ENCODE peak calls at places on chromosomes 2 and 18, in nine cellular contexts. One of them, this sample, is unnamed.

GRCh38 chr2:240703417-240704341 is 12.0 kb downstream of the AQP12A start:
- DNase-seq in upper lobe of right lung: no peak
- DNase-seq in RWPE1: no peak
- DNase-seq in lower lobe of right lung: no peak
- DNase-seq in choroid plexus epithelial cell: no peak
- DNase-seq in fibroblast of mammary gland: no peak
- DNase-seq in body of pancreas: no peak
- DNase-seq in HFFc6: no peak
- DNase-seq in coronary artery: no peak
- DNase-seq in this sample: no peak

GRCh38 chr2:152715854-152716428 is 1.3 kb downstream of the PRPF40A start:
- DNase-seq in lower lobe of right lung: no peak
- DNase-seq in choroid plexus epithelial cell: peak
- DNase-seq in fibroblast of mammary gland: peak
- DNase-seq in HFFc6: peak
- DNase-seq in upper lobe of right lung: no peak
- DNase-seq in coronary artery: no peak
- DNase-seq in body of pancreas: no peak
- DNase-seq in RWPE1: peak
- DNase-seq in this sample: peak

GRCh38 chr2:43022896-43023295 is 203.5 kb downstream of the ZFP36L2 start:
- DNase-seq in body of pancreas: no peak
- DNase-seq in upper lobe of right lung: no peak
- DNase-seq in lower lobe of right lung: no peak
- DNase-seq in coronary artery: no peak
- DNase-seq in fibroblast of mammary gland: no peak
- DNase-seq in RWPE1: no peak
- DNase-seq in choroid plexus epithelial cell: no peak
- DNase-seq in HFFc6: no peak
- DNase-seq in this sample: no peak

GRCh38 chr2:15800489-15801329 is 139.6 kb upstream of the MYCN start:
- DNase-seq in lower lobe of right lung: no peak
- DNase-seq in body of pancreas: no peak
- DNase-seq in upper lobe of right lung: no peak
- DNase-seq in fibroblast of mammary gland: no peak
- DNase-seq in HFFc6: no peak
- DNase-seq in coronary artery: no peak
- DNase-seq in RWPE1: no peak
- DNase-seq in choroid plexus epithelial cell: peak
- DNase-seq in this sample: no peak

GRCh38 chr2:128474014-128474961 is 155.6 kb upstream of the HS6ST1 start:
- DNase-seq in upper lobe of right lung: peak
- DNase-seq in body of pancreas: no peak
- DNase-seq in fibroblast of mammary gland: no peak
- DNase-seq in HFFc6: no peak
- DNase-seq in choroid plexus epithelial cell: no peak
- DNase-seq in coronary artery: peak
- DNase-seq in RWPE1: no peak
- DNase-seq in lower lobe of right lung: no peak
- DNase-seq in this sample: no peak

GRCh38 chr2:218369374-218369773 is 12.7 kb upstream of the SLC11A1 start:
- DNase-seq in fibroblast of mammary gland: no peak
- DNase-seq in coronary artery: no peak
- DNase-seq in upper lobe of right lung: peak
- DNase-seq in choroid plexus epithelial cell: no peak
- DNase-seq in RWPE1: no peak
- DNase-seq in body of pancreas: no peak
- DNase-seq in lower lobe of right lung: peak
- DNase-seq in HFFc6: no peak
- DNase-seq in this sample: no peak

GRCh38 chr2:235026137-235026536 is 74.3 kb downstream of the SH3BP4 start:
- DNase-seq in HFFc6: peak
- DNase-seq in choroid plexus epithelial cell: peak
- DNase-seq in fibroblast of mammary gland: peak
- DNase-seq in body of pancreas: peak
- DNase-seq in RWPE1: peak
- DNase-seq in lower lobe of right lung: no peak
- DNase-seq in upper lobe of right lung: peak
- DNase-seq in coronary artery: no peak
- DNase-seq in this sample: no peak

GRCh38 chr2:23280401-23280800 is 104.6 kb upstream of the KLHL29 start:
- DNase-seq in body of pancreas: no peak
- DNase-seq in HFFc6: no peak
- DNase-seq in choroid plexus epithelial cell: no peak
- DNase-seq in lower lobe of right lung: no peak
- DNase-seq in coronary artery: no peak
- DNase-seq in fibroblast of mammary gland: no peak
- DNase-seq in upper lobe of right lung: no peak
- DNase-seq in RWPE1: peak
- DNase-seq in this sample: no peak

GRCh38 chr2:163774862-163775261 is 39.1 kb upstream of the FIGN start:
- DNase-seq in HFFc6: peak
- DNase-seq in fibroblast of mammary gland: peak
- DNase-seq in RWPE1: peak
- DNase-seq in body of pancreas: no peak
- DNase-seq in upper lobe of right lung: no peak
- DNase-seq in choroid plexus epithelial cell: peak
- DNase-seq in coronary artery: no peak
- DNase-seq in lower lobe of right lung: no peak
- DNase-seq in this sample: no peak

GRCh38 chr2:120395221-120395620 is 49.3 kb downstream of the INHBB start:
- DNase-seq in choroid plexus epithelial cell: no peak
- DNase-seq in body of pancreas: no peak
- DNase-seq in upper lobe of right lung: no peak
- DNase-seq in RWPE1: no peak
- DNase-seq in lower lobe of right lung: no peak
- DNase-seq in fibroblast of mammary gland: no peak
- DNase-seq in HFFc6: no peak
- DNase-seq in coronary artery: peak
- DNase-seq in this sample: no peak

GRCh38 chr18:60984496-60984895 is 348.7 kb upstream of the CDH20 start:
- DNase-seq in coronary artery: no peak
- DNase-seq in RWPE1: no peak
- DNase-seq in fibroblast of mammary gland: peak
- DNase-seq in choroid plexus epithelial cell: peak
- DNase-seq in lower lobe of right lung: no peak
- DNase-seq in HFFc6: no peak
- DNase-seq in body of pancreas: no peak
- DNase-seq in upper lobe of right lung: no peak
- DNase-seq in this sample: no peak

GRCh38 chr2:241810304-241811208 is 1.6 kb downstream of the NEU4 start:
- DNase-seq in body of pancreas: no peak
- DNase-seq in coronary artery: peak
- DNase-seq in fibroblast of mammary gland: no peak
- DNase-seq in choroid plexus epithelial cell: no peak
- DNase-seq in HFFc6: no peak
- DNase-seq in RWPE1: no peak
- DNase-seq in lower lobe of right lung: no peak
- DNase-seq in upper lobe of right lung: peak
- DNase-seq in this sample: no peak

GRCh38 chr2:10267036-10267435 is 35.7 kb upstream of the HPCAL1 start:
- DNase-seq in fibroblast of mammary gland: no peak
- DNase-seq in choroid plexus epithelial cell: no peak
- DNase-seq in lower lobe of right lung: no peak
- DNase-seq in coronary artery: no peak
- DNase-seq in RWPE1: no peak
- DNase-seq in body of pancreas: no peak
- DNase-seq in HFFc6: no peak
- DNase-seq in upper lobe of right lung: peak
- DNase-seq in this sample: no peak

GRCh38 chr2:170873035-170873692 is 55.9 kb upstream of the GORASP2 start:
- DNase-seq in fibroblast of mammary gland: peak
- DNase-seq in lower lobe of right lung: peak
- DNase-seq in RWPE1: peak
- DNase-seq in coronary artery: no peak
- DNase-seq in body of pancreas: peak
- DNase-seq in upper lobe of right lung: peak
- DNase-seq in choroid plexus epithelial cell: peak
- DNase-seq in HFFc6: peak
- DNase-seq in this sample: peak

GRCh38 chr2:159518321-159519005 is 97.9 kb downstream of the BAZ2B start:
- DNase-seq in body of pancreas: no peak
- DNase-seq in choroid plexus epithelial cell: peak
- DNase-seq in lower lobe of right lung: no peak
- DNase-seq in upper lobe of right lung: no peak
- DNase-seq in coronary artery: no peak
- DNase-seq in RWPE1: peak
- DNase-seq in fibroblast of mammary gland: peak
- DNase-seq in HFFc6: no peak
- DNase-seq in this sample: no peak

GRCh38 chr2:60119778-60120177 is 433.7 kb downstream of the BCL11A start:
- DNase-seq in choroid plexus epithelial cell: no peak
- DNase-seq in fibroblast of mammary gland: no peak
- DNase-seq in HFFc6: no peak
- DNase-seq in body of pancreas: no peak
- DNase-seq in lower lobe of right lung: no peak
- DNase-seq in coronary artery: no peak
- DNase-seq in RWPE1: no peak
- DNase-seq in upper lobe of right lung: no peak
- DNase-seq in this sample: no peak

GRCh38 chr2:162435157-162435556 is 91.2 kb downstream of the GCA start:
- DNase-seq in lower lobe of right lung: no peak
- DNase-seq in choroid plexus epithelial cell: no peak
- DNase-seq in body of pancreas: no peak
- DNase-seq in RWPE1: no peak
- DNase-seq in coronary artery: no peak
- DNase-seq in HFFc6: no peak
- DNase-seq in fibroblast of mammary gland: no peak
- DNase-seq in upper lobe of right lung: no peak
- DNase-seq in this sample: no peak
- TF ChIP-seq CTCF in lower lobe of right lung: no peak
- TF ChIP-seq CTCF in choroid plexus epithelial cell: no peak
- TF ChIP-seq CTCF in body of pancreas: no peak
- TF ChIP-seq CTCF in RWPE1: no peak
- TF ChIP-seq CTCF in coronary artery: no peak
- TF ChIP-seq CTCF in HFFc6: no peak
- TF ChIP-seq CTCF in fibroblast of mammary gland: no peak
- TF ChIP-seq CTCF in upper lobe of right lung: no peak
- TF ChIP-seq CTCF in this sample: no peak

DNA sequence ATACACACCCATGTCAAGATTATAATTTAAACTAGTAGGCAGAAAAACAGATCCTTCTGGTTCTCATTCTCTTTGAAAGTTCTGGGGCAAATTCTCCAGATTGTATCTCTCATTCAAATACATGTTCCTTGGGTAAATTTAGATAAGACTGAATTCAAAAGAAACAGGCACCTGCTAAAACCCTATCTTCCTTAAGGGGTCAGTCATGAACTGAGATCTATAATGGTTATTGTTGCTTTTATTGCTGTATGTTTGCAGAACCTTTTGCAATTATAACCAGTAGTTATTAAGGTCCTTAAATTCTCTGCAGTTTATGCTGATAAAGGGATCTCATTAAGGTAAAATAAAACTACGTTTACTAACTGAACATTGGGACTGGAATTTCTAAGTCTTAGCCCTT is 83.5 kb downstream of the MYO5B start:
- DNase-seq in lower lobe of right lung: no peak
- DNase-seq in choroid plexus epithelial cell: no peak
- DNase-seq in fibroblast of mammary gland: no peak
- DNase-seq in RWPE1: no peak
- DNase-seq in coronary artery: no peak
- DNase-seq in upper lobe of right lung: no peak
- DNase-seq in body of pancreas: no peak
- DNase-seq in HFFc6: no peak
- DNase-seq in this sample: no peak
- TF ChIP-seq CTCF in lower lobe of right lung: no peak
- TF ChIP-seq CTCF in choroid plexus epithelial cell: no peak
- TF ChIP-seq CTCF in fibroblast of mammary gland: peak
- TF ChIP-seq CTCF in RWPE1: no peak
- TF ChIP-seq CTCF in coronary artery: no peak
- TF ChIP-seq CTCF in upper lobe of right lung: no peak
- TF ChIP-seq CTCF in body of pancreas: no peak
- TF ChIP-seq CTCF in HFFc6: no peak
- TF ChIP-seq CTCF in this sample: no peak

GRCh38 chr18:59129964-59130703 is 9.6 kb upstream of the SEC11C start:
- DNase-seq in body of pancreas: no peak
- DNase-seq in lower lobe of right lung: no peak
- DNase-seq in upper lobe of right lung: no peak
- DNase-seq in fibroblast of mammary gland: no peak
- DNase-seq in choroid plexus epithelial cell: no peak
- DNase-seq in coronary artery: no peak
- DNase-seq in HFFc6: no peak
- DNase-seq in RWPE1: no peak
- DNase-seq in this sample: no peak

GRCh38 chr18:59124370-59124704 is 15.3 kb upstream of the SEC11C start:
- DNase-seq in coronary artery: no peak
- DNase-seq in lower lobe of right lung: no peak
- DNase-seq in HFFc6: no peak
- DNase-seq in fibroblast of mammary gland: no peak
- DNase-seq in body of pancreas: no peak
- DNase-seq in upper lobe of right lung: no peak
- DNase-seq in choroid plexus epithelial cell: no peak
- DNase-seq in RWPE1: no peak
- DNase-seq in this sample: no peak

GRCh38 chr18:59123588-59124369 is 15.9 kb upstream of the SEC11C start:
- DNase-seq in upper lobe of right lung: no peak
- DNase-seq in fibroblast of mammary gland: peak
- DNase-seq in RWPE1: peak
- DNase-seq in HFFc6: peak
- DNase-seq in coronary artery: no peak
- DNase-seq in choroid plexus epithelial cell: peak
- DNase-seq in lower lobe of right lung: no peak
- DNase-seq in body of pancreas: no peak
- DNase-seq in this sample: no peak

DNA sequence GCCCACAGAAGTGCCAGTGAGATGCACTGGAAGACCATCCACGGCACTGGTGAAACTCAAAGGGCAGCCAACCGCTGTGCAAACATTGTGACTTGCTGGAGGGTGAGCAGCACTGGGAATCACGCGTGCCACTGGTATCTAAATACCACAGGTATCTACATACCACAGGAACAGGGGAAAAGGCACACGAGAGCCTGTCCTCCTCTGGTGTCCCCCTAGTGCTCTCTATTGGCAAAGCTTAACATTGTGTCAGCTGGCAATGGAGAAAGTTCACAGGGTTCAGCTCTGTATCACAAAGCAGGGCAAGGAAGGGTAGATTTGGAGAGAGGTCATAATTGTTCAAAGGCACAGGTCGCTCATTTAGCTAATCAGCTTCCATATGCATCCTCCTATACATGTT is 12.6 kb upstream of the SEC11C start:
- DNase-seq in HFFc6: no peak
- DNase-seq in RWPE1: no peak
- DNase-seq in lower lobe of right lung: no peak
- DNase-seq in body of pancreas: no peak
- DNase-seq in upper lobe of right lung: no peak
- DNase-seq in coronary artery: no peak
- DNase-seq in choroid plexus epithelial cell: no peak
- DNase-seq in fibroblast of mammary gland: no peak
- DNase-seq in this sample: no peak
- TF ChIP-seq CTCF in HFFc6: no peak
- TF ChIP-seq CTCF in RWPE1: no peak
- TF ChIP-seq CTCF in lower lobe of right lung: no peak
- TF ChIP-seq CTCF in body of pancreas: no peak
- TF ChIP-seq CTCF in upper lobe of right lung: no peak
- TF ChIP-seq CTCF in coronary artery: no peak
- TF ChIP-seq CTCF in choroid plexus epithelial cell: no peak
- TF ChIP-seq CTCF in fibroblast of mammary gland: no peak
- TF ChIP-seq CTCF in this sample: no peak

DNA sequence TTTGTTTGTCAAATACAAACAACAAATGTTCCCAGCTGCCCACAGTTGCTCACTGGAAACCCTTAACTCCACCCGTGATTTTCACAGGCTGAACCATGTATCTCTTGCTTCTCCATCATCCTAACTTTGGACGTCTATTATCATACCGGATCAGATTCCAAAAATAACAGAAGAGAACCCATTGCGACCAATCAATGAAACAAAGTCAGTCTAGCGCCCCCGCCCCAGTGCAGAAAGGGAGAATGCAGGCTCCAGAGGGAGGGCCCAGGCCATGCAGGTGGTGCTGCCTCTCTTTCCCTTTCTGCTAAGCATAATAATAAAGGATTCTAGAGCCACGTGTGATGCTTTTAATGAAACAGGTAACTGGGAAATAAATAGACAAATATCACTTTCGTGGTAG is 24.1 kb downstream of the COLEC12 start:
- DNase-seq in choroid plexus epithelial cell: no peak
- DNase-seq in fibroblast of mammary gland: no peak
- DNase-seq in coronary artery: no peak
- DNase-seq in body of pancreas: no peak
- DNase-seq in upper lobe of right lung: no peak
- DNase-seq in lower lobe of right lung: no peak
- DNase-seq in HFFc6: no peak
- DNase-seq in RWPE1: no peak
- DNase-seq in this sample: no peak
- TF ChIP-seq CTCF in choroid plexus epithelial cell: peak
- TF ChIP-seq CTCF in fibroblast of mammary gland: no peak
- TF ChIP-seq CTCF in coronary artery: no peak
- TF ChIP-seq CTCF in body of pancreas: no peak
- TF ChIP-seq CTCF in upper lobe of right lung: no peak
- TF ChIP-seq CTCF in lower lobe of right lung: no peak
- TF ChIP-seq CTCF in HFFc6: no peak
- TF ChIP-seq CTCF in RWPE1: no peak
- TF ChIP-seq CTCF in this sample: no peak